ENCODE peak calls at places on chromosomes 13 and 19, in seven cellular contexts. One of them, this sample, is unnamed.

GRCh38 chr19:43105496-43105895 is 23.0 kb upstream of the PSG2 start:
- DNase-seq in GM12891: no peak
- DNase-seq in K562: no peak
- DNase-seq in H1: no peak
- DNase-seq in SK-N-SH: no peak
- DNase-seq in GM12892: no peak
- DNase-seq in HepG2: no peak
- DNase-seq in this sample: no peak

GRCh38 chr13:37878496-37878895 is 8.9 kb upstream of the TRPC4 start:
- DNase-seq in SK-N-SH: no peak
- DNase-seq in K562: no peak
- DNase-seq in HepG2: no peak
- DNase-seq in GM12892: no peak
- DNase-seq in GM12891: no peak
- DNase-seq in H1: no peak
- DNase-seq in this sample: no peak

GRCh38 chr19:3266792-3267469 is 42.5 kb downstream of the CELF5 start:
- DNase-seq in H1: no peak
- DNase-seq in HepG2: no peak
- DNase-seq in SK-N-SH: no peak
- DNase-seq in GM12892: no peak
- DNase-seq in K562: peak
- DNase-seq in GM12891: no peak
- DNase-seq in this sample: no peak

GRCh38 chr13:97328222-97328790 is 105.7 kb upstream of the RAP2A start:
- DNase-seq in GM12892: no peak
- DNase-seq in SK-N-SH: no peak
- DNase-seq in GM12891: no peak
- DNase-seq in HepG2: no peak
- DNase-seq in K562: no peak
- DNase-seq in H1: peak
- DNase-seq in this sample: no peak

GRCh38 chr19:12974301-12975220 is 5.2 kb downstream of the DAND5 start:
- DNase-seq in GM12891: no peak
- DNase-seq in K562: peak
- DNase-seq in GM12892: no peak
- DNase-seq in HepG2: peak
- DNase-seq in H1: no peak
- DNase-seq in SK-N-SH: peak
- DNase-seq in this sample: no peak

GRCh38 chr19:9494096-9494495 is 4.3 kb downstream of the ZNF560 start:
- DNase-seq in K562: no peak
- DNase-seq in SK-N-SH: no peak
- DNase-seq in HepG2: no peak
- DNase-seq in GM12892: no peak
- DNase-seq in GM12891: no peak
- DNase-seq in H1: no peak
- DNase-seq in this sample: no peak

GRCh38 chr19:19259741-19260140 is 13.4 kb downstream of the TM6SF2 start:
- DNase-seq in K562: peak
- DNase-seq in SK-N-SH: peak
- DNase-seq in HepG2: peak
- DNase-seq in H1: no peak
- DNase-seq in GM12892: no peak
- DNase-seq in GM12891: peak
- DNase-seq in this sample: no peak

GRCh38 chr13:59950201-59950730 is 213.5 kb downstream of the DIAPH3 start:
- DNase-seq in GM12891: no peak
- DNase-seq in K562: no peak
- DNase-seq in HepG2: no peak
- DNase-seq in SK-N-SH: no peak
- DNase-seq in H1: no peak
- DNase-seq in GM12892: no peak
- DNase-seq in this sample: no peak

GRCh38 chr19:872266-872951 is 12.9 kb downstream of the CFD start:
- DNase-seq in HepG2: no peak
- DNase-seq in K562: peak
- DNase-seq in SK-N-SH: no peak
- DNase-seq in H1: no peak
- DNase-seq in GM12892: peak
- DNase-seq in GM12891: peak
- DNase-seq in this sample: peak

GRCh38 chr13:107730835-107731234 is 484.5 kb downstream of the LIG4 start:
- DNase-seq in GM12891: no peak
- DNase-seq in HepG2: no peak
- DNase-seq in GM12892: no peak
- DNase-seq in K562: no peak
- DNase-seq in SK-N-SH: no peak
- DNase-seq in H1: no peak
- DNase-seq in this sample: no peak

GRCh38 chr19:2607712-2608601 is 94.5 kb downstream of the GNG7 start:
- DNase-seq in SK-N-SH: no peak
- DNase-seq in GM12891: no peak
- DNase-seq in H1: no peak
- DNase-seq in K562: no peak
- DNase-seq in HepG2: no peak
- DNase-seq in GM12892: no peak
- DNase-seq in this sample: peak

GRCh38 chr19:2494447-2495129 is 18.7 kb downstream of the GADD45B start:
- DNase-seq in K562: peak
- DNase-seq in HepG2: no peak
- DNase-seq in SK-N-SH: peak
- DNase-seq in H1: no peak
- DNase-seq in GM12891: peak
- DNase-seq in GM12892: peak
- DNase-seq in this sample: no peak

GRCh38 chr19:14762111-14762510 is 16.2 kb downstream of the ADGRE2 start:
- DNase-seq in GM12891: no peak
- DNase-seq in HepG2: no peak
- DNase-seq in GM12892: no peak
- DNase-seq in K562: no peak
- DNase-seq in SK-N-SH: no peak
- DNase-seq in H1: no peak
- DNase-seq in this sample: no peak

GRCh38 chr13:99416411-99417121 is 84.7 kb upstream of the TM9SF2 start:
- DNase-seq in GM12892: no peak
- DNase-seq in HepG2: no peak
- DNase-seq in K562: no peak
- DNase-seq in SK-N-SH: no peak
- DNase-seq in H1: no peak
- DNase-seq in GM12891: no peak
- DNase-seq in this sample: no peak

GRCh38 chr19:54470991-54471782 is 1.9 kb downstream of the CDC42EP5 start:
- DNase-seq in GM12892: no peak
- DNase-seq in GM12891: no peak
- DNase-seq in H1: no peak
- DNase-seq in K562: no peak
- DNase-seq in HepG2: no peak
- DNase-seq in SK-N-SH: no peak
- DNase-seq in this sample: no peak

GRCh38 chr19:54427586-54427985 is 12.3 kb downstream of the TTYH1 start:
- DNase-seq in HepG2: no peak
- DNase-seq in H1: no peak
- DNase-seq in SK-N-SH: no peak
- DNase-seq in GM12891: no peak
- DNase-seq in K562: no peak
- DNase-seq in GM12892: no peak
- DNase-seq in this sample: no peak

GRCh38 chr13:45537506-45537905 is 72.8 kb downstream of the COG3 start:
- DNase-seq in GM12892: no peak
- DNase-seq in GM12891: no peak
- DNase-seq in SK-N-SH: no peak
- DNase-seq in K562: no peak
- DNase-seq in HepG2: no peak
- DNase-seq in H1: no peak
- DNase-seq in this sample: no peak

GRCh38 chr13:41648314-41648935 is 191.1 kb downstream of the RGCC start:
- DNase-seq in K562: no peak
- DNase-seq in SK-N-SH: no peak
- DNase-seq in H1: no peak
- DNase-seq in HepG2: peak
- DNase-seq in GM12892: no peak
- DNase-seq in GM12891: no peak
- DNase-seq in this sample: no peak

GRCh38 chr13:28466151-28466550 is 28.8 kb downstream of the FLT1 start:
- DNase-seq in H1: no peak
- DNase-seq in GM12892: no peak
- DNase-seq in K562: no peak
- DNase-seq in HepG2: no peak
- DNase-seq in GM12891: no peak
- DNase-seq in SK-N-SH: no peak
- DNase-seq in this sample: no peak

GRCh38 chr19:30968210-30968609 is 381.0 kb downstream of the TSHZ3 start:
- DNase-seq in GM12891: no peak
- DNase-seq in H1: no peak
- DNase-seq in SK-N-SH: no peak
- DNase-seq in GM12892: no peak
- DNase-seq in K562: no peak
- DNase-seq in HepG2: no peak
- DNase-seq in this sample: no peak

GRCh38 chr19:48511800-48512503 is at the start of gene LMTK3:
- DNase-seq in GM12891: no peak
- DNase-seq in GM12892: no peak
- DNase-seq in K562: peak
- DNase-seq in SK-N-SH: peak
- DNase-seq in H1: no peak
- DNase-seq in HepG2: no peak
- DNase-seq in this sample: no peak

GRCh38 chr13:110505594-110505993 is 55.9 kb downstream of the RAB20 start:
- DNase-seq in K562: no peak
- DNase-seq in HepG2: no peak
- DNase-seq in SK-N-SH: no peak
- DNase-seq in GM12891: no peak
- DNase-seq in H1: no peak
- DNase-seq in GM12892: no peak
- DNase-seq in this sample: no peak

GRCh38 chr13:110509478-110509926 is 52.0 kb downstream of the RAB20 start:
- DNase-seq in K562: peak
- DNase-seq in GM12891: no peak
- DNase-seq in SK-N-SH: peak
- DNase-seq in HepG2: peak
- DNase-seq in GM12892: no peak
- DNase-seq in H1: no peak
- DNase-seq in this sample: no peak

GRCh38 chr13:110506859-110507566 is 54.5 kb downstream of the RAB20 start:
- DNase-seq in K562: peak
- DNase-seq in GM12891: no peak
- DNase-seq in H1: no peak
- DNase-seq in GM12892: no peak
- DNase-seq in SK-N-SH: no peak
- DNase-seq in HepG2: no peak
- DNase-seq in this sample: no peak

GRCh38 chr13:110506396-110506795 is 55.1 kb downstream of the RAB20 start:
- DNase-seq in H1: no peak
- DNase-seq in K562: peak
- DNase-seq in GM12891: no peak
- DNase-seq in SK-N-SH: no peak
- DNase-seq in GM12892: no peak
- DNase-seq in HepG2: no peak
- DNase-seq in this sample: no peak

DNA sequence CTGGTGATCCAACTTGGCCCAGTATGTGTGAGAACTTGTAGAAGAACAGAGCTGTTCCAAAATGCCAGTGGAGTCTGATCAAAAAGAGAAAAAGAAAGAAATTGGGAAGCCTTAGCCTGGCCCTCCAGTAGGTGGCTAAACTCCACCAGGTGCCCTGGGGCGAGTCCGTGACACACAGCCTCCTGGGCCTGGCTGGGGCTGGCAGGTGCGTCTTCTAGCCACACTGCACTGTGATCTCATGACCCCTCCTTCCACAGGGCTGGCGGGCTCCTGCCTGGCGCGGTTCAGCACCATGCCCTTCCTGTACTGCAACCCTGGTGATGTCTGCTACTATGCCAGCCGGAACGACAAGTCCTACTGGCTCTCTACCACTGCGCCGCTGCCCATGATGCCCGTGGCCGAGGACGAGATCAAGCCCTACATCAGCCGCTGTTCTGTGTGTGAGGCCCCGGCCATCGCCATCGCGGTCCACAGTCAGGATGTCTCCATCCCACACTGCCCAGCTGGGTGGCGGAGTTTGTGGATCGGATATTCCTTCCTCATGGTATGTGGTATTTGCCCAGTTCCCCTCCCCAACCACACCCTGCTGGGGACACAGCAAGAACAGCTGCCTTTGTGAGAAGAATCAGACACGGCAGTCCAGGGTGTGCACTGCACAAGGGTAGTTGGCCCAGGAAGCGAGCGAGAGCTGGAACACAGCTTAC is 53.7 kb downstream of the RAB20 start:
- DNase-seq in K562: peak
- DNase-seq in GM12891: no peak
- DNase-seq in H1: no peak
- DNase-seq in SK-N-SH: no peak
- DNase-seq in GM12892: no peak
- DNase-seq in HepG2: no peak
- DNase-seq in this sample: no peak
- TF ChIP-seq TAF1 in K562: no peak
- TF ChIP-seq TAF1 in GM12891: no peak
- TF ChIP-seq TAF1 in H1: no peak
- TF ChIP-seq TAF1 in SK-N-SH: no peak
- TF ChIP-seq TAF1 in GM12892: no peak
- TF ChIP-seq TAF1 in HepG2: no peak
- TF ChIP-seq TAF1 in this sample: no peak

DNA sequence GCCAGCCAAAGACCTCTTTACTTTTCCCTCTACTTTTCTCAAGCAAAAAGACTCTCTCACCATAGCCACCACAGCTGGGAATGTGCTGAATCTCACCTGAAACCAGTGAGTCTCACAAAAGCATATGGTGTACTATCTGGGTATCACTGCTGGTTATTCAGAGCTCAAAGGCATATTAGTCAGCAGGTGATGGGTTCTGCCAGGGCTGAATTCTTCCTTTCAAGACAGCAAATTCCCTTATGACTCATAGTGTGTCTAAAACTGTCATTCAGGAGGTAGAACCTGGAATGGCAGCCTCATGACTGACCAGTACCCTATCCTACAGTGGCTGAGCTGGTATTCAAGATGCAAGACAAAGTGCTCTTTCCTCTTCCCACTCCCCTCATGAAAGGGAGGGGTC is 2859.1 kb downstream of the PCDH9 start:
- DNase-seq in HepG2: no peak
- DNase-seq in K562: no peak
- DNase-seq in GM12892: no peak
- DNase-seq in H1: no peak
- DNase-seq in SK-N-SH: no peak
- DNase-seq in GM12891: no peak
- DNase-seq in this sample: no peak
- TF ChIP-seq TAF1 in HepG2: no peak
- TF ChIP-seq TAF1 in K562: no peak
- TF ChIP-seq TAF1 in GM12892: no peak
- TF ChIP-seq TAF1 in H1: no peak
- TF ChIP-seq TAF1 in SK-N-SH: no peak
- TF ChIP-seq TAF1 in GM12891: no peak
- TF ChIP-seq TAF1 in this sample: no peak

GRCh38 chr19:16355293-16356043 is 30.8 kb downstream of the KLF2 start:
- DNase-seq in H1: no peak
- DNase-seq in GM12891: no peak
- DNase-seq in SK-N-SH: no peak
- DNase-seq in K562: peak
- DNase-seq in HepG2: no peak
- DNase-seq in GM12892: no peak
- DNase-seq in this sample: no peak
- TF ChIP-seq TAF1 in H1: no peak
- TF ChIP-seq TAF1 in GM12891: no peak
- TF ChIP-seq TAF1 in SK-N-SH: no peak
- TF ChIP-seq TAF1 in K562: no peak
- TF ChIP-seq TAF1 in HepG2: no peak
- TF ChIP-seq TAF1 in GM12892: no peak
- TF ChIP-seq TAF1 in this sample: no peak

GRCh38 chr19:44344255-44344654 is 12.2 kb downstream of the ZNF112 start:
- DNase-seq in H1: no peak
- DNase-seq in K562: no peak
- DNase-seq in GM12891: peak
- DNase-seq in SK-N-SH: no peak
- DNase-seq in GM12892: no peak
- DNase-seq in HepG2: no peak
- DNase-seq in this sample: peak
- TF ChIP-seq TAF1 in H1: no peak
- TF ChIP-seq TAF1 in K562: no peak
- TF ChIP-seq TAF1 in GM12891: no peak
- TF ChIP-seq TAF1 in SK-N-SH: no peak
- TF ChIP-seq TAF1 in GM12892: no peak
- TF ChIP-seq TAF1 in HepG2: no peak
- TF ChIP-seq TAF1 in this sample: no peak

This sample was measured in GM12878.